ENCODE peak calls at places on chromosomes 13 and 19, in nine cellular contexts. B, G, M, K, L, Y, O, S and U are unnamed samples.

GRCh38 chr13:30394798-30395191 is 27.5 kb upstream of the UBE2L5 start:
- DNase-seq in B (no peak), G (peak), M (no peak), K (no peak), L (no peak), Y (peak), O (no peak), S (peak), U (peak)

GRCh38 chr13:79403113-79403512 is 2.9 kb downstream of the RBM26 start:
- DNase-seq in B (no peak), G (no peak), M (no peak), K (no peak), L (no peak), Y (no peak), O (no peak), S (no peak), U (no peak)

GRCh38 chr19:46976845-46977320 is 42.8 kb upstream of the NPAS1 start:
- DNase-seq in B (no peak), G (peak), M (no peak), K (peak), L (peak), Y (no peak), O (no peak), S (no peak), U (no peak)

GRCh38 chr13:67147257-67148218 is 82.6 kb downstream of the PCDH9 start:
- DNase-seq in B (no peak), G (peak), M (no peak), K (peak), L (peak), Y (no peak), O (no peak), S (no peak), U (no peak)

GRCh38 chr19:15110418-15110815 is 3.2 kb downstream of the SYDE1 start:
- DNase-seq in B (no peak), G (no peak), M (no peak), K (no peak), L (no peak), Y (no peak), O (no peak), S (no peak), U (no peak)

GRCh38 chr19:5463959-5464358 is 8.7 kb downstream of the ZNRF4 start:
- DNase-seq in B (no peak), G (no peak), M (no peak), K (no peak), L (no peak), Y (no peak), O (no peak), S (no peak), U (no peak)

GRCh38 chr13:27476943-27477681 is 26.7 kb upstream of the MTIF3 start:
- DNase-seq in B (no peak), G (peak), M (no peak), K (peak), L (peak), Y (peak), O (no peak), S (no peak), U (no peak)

GRCh38 chr19:4115050-4115817 is 8.7 kb downstream of the MAP2K2 start:
- DNase-seq in B (peak), G (no peak), M (no peak), K (no peak), L (no peak), Y (peak), O (no peak), S (peak), U (peak)